ENCODE peak calls at places on chromosomes 7 and 10, in five cellular contexts. U is sigmoid colon, G is AML-193, R is AG08396, Z is NCI-H1694. I is an unnamed sample.

GRCh38 chr7:6640246-6640721 is 3.2 kb downstream of the ZNF316 start:
- DNase-seq in U (no peak), G (no peak), R (no peak), Z (no peak), I (no peak)

GRCh38 chr7:152674860-152675760 is 831 bp downstream of the XRCC2 start:
- DNase-seq in R (peak), G (peak), U (no peak), Z (peak), I (no peak)

GRCh38 chr10:68156373-68157185 is 47.3 kb downstream of the MYPN start:
- DNase-seq in R (peak), U (peak), Z (peak), G (peak), I (no peak)

GRCh38 chr10:34008641-34009040 is 674.2 kb upstream of the NRP1 start:
- DNase-seq in Z (no peak), R (no peak), U (no peak), G (no peak), I (no peak)

GRCh38 chr7:15885678-15886077 is 199.2 kb upstream of the MEOX2 start:
- DNase-seq in Z (no peak), G (no peak), R (no peak), U (no peak), I (no peak)

GRCh38 chr7:104011829-104012228 is 22.4 kb upstream of the RELN start:
- DNase-seq in Z (no peak), G (no peak), R (no peak), U (no peak), I (no peak)

GRCh38 chr7:51635801-51636200 is 319.2 kb upstream of the COBL start:
- DNase-seq in U (no peak), Z (no peak), R (no peak), G (no peak), I (no peak)

GRCh38 chr7:47293884-47294568 is 287.9 kb downstream of the TNS3 start:
- DNase-seq in G (no peak), Z (no peak), R (no peak), U (peak), I (no peak)

GRCh38 chr10:43304687-43305333 is 37.9 kb upstream of the RASGEF1A start:
- DNase-seq in R (peak), U (peak), G (peak), Z (no peak), I (peak)

GRCh38 chr7:127392566-127393369 is at the start of gene ZNF800:
- DNase-seq in R (peak), G (peak), U (peak), Z (peak), I (peak)

GRCh38 chr10:121536271-121536918 is 61.8 kb downstream of the FGFR2 start:
- DNase-seq in R (no peak), Z (no peak), G (no peak), U (no peak), I (no peak)

I was measured in upper lobe of right lung.